ENCODE peak calls at places on chromosomes 2 and 18, in four cellular contexts. Q, T, J and X are unnamed samples.

GRCh38 chr18:54392621-54393023 is 34.9 kb downstream of the C18orf54 start:
- DNase-seq in T (no peak), Q (peak), J (peak), X (no peak)

GRCh38 chr2:37552339-37552738 is 119.1 kb downstream of the CDC42EP3 start:
- DNase-seq in T (no peak), Q (no peak), J (no peak), X (no peak)

GRCh38 chr2:56077352-56077915 is 106.4 kb upstream of the CCDC85A start:
- DNase-seq in Q (no peak), J (peak), T (no peak), X (no peak)

GRCh38 chr18:57906852-57907251 is 103.7 kb upstream of the ATP8B1 start:
- DNase-seq in T (no peak), J (no peak), Q (no peak), X (no peak)

GRCh38 chr2:164495491-164496223 is 125.6 kb downstream of the GRB14 start:
- DNase-seq in J (peak), Q (no peak), T (no peak), X (no peak)

GRCh38 chr2:45345331-45346305 is 265.4 kb downstream of the SRBD1 start:
- DNase-seq in J (no peak), Q (no peak), T (no peak), X (no peak)

GRCh38 chr2:12613137-12613912 is 103.4 kb upstream of the TRIB2 start:
- DNase-seq in T (no peak), Q (peak), J (peak), X (no peak)

GRCh38 chr2:52934354-52934898 is 833.2 kb upstream of the CHAC2 start:
- DNase-seq in T (no peak), J (no peak), Q (no peak), X (no peak)

GRCh38 chr2:237101118-237101979 is 15.7 kb downstream of the COPS8 start:
- DNase-seq in T (no peak), J (no peak), Q (no peak), X (no peak)

GRCh38 chr2:45469314-45470099 is 141.6 kb downstream of the SRBD1 start:
- DNase-seq in Q (no peak), T (no peak), J (no peak), X (no peak)

GRCh38 chr2:203772766-203773165 is 66.3 kb downstream of the CD28 start:
- DNase-seq in Q (no peak), T (no peak), J (no peak), X (no peak)

GRCh38 chr2:196606516-196606915 is 33.0 kb upstream of the CCDC150 start:
- DNase-seq in T (no peak), J (no peak), Q (no peak), X (no peak)

GRCh38 chr2:23312996-23313606 is 71.9 kb upstream of the KLHL29 start:
- DNase-seq in J (peak), Q (peak), T (no peak), X (no peak)

GRCh38 chr2:159106105-159106504 is 137.7 kb downstream of the TANC1 start:
- DNase-seq in J (no peak), T (no peak), Q (no peak), X (no peak)

GRCh38 chr2:234681206-234681605 is 184.3 kb upstream of the ARL4C start:
- DNase-seq in J (no peak), Q (no peak), T (no peak), X (no peak)

GRCh38 chr2:168401771-168402170 is 54.3 kb upstream of the CERS6 start:
- DNase-seq in Q (no peak), T (no peak), J (no peak), X (no peak)

GRCh38 chr2:34570266-34570872 is 971.3 kb upstream of the FAM98A start:
- DNase-seq in Q (no peak), T (no peak), J (peak), X (no peak)

GRCh38 chr2:160028431-160029269 is 33.8 kb downstream of the PLA2R1 start:
- DNase-seq in T (no peak), J (no peak), Q (no peak), X (no peak)

GRCh38 chr2:20494246-20494645 is 47.4 kb downstream of the RHOB start:
- DNase-seq in Q (no peak), J (no peak), T (no peak), X (no peak)

GRCh38 chr2:64218137-64218536 is 73.9 kb upstream of the PELI1 start:
- DNase-seq in T (no peak), Q (no peak), J (no peak), X (no peak)

GRCh38 chr18:59546164-59546563 is 151.1 kb downstream of the CCBE1 start:
- DNase-seq in J (no peak), T (no peak), Q (no peak), X (no peak)

GRCh38 chr2:191218292-191218898 is 26.8 kb upstream of the MYO1B start:
- DNase-seq in T (no peak), J (peak), Q (peak), X (no peak)

GRCh38 chr2:165833156-165833555 is 39.1 kb upstream of the GALNT3 start:
- DNase-seq in Q (no peak), T (no peak), J (no peak), X (no peak)

GRCh38 chr2:106867231-106867943 is 18.6 kb downstream of the ST6GAL2 start:
- DNase-seq in T (no peak), J (no peak), Q (no peak), X (no peak)

GRCh38 chr18:57353137-57353939 is 981 bp downstream of the ST8SIA3 start:
- DNase-seq in Q (no peak), J (peak), T (no peak), X (no peak)

GRCh38 chr2:98880266-98881152 is 55.5 kb downstream of the CRACDL start:
- DNase-seq in Q (no peak), T (no peak), J (peak), X (no peak)

GRCh38 chr2:28662044-28662443 is 89.6 kb upstream of the PPP1CB start:
- DNase-seq in T (no peak), J (no peak), Q (no peak), X (no peak)

GRCh38 chr2:148524519-148524919 is 120.0 kb upstream of the EPC2 start:
- DNase-seq in Q (no peak), J (no peak), T (no peak), X (peak)

GRCh38 chr2:85906748-85907147 is 18.0 kb upstream of the ST3GAL5 start:
- DNase-seq in T (no peak), J (no peak), Q (no peak), X (no peak)

GRCh38 chr2:191740776-191741175 is 62.8 kb downstream of the NABP1 start:
- DNase-seq in T (no peak), J (no peak), Q (no peak), X (no peak)

GRCh38 chr2:239727182-239727775 is 297.9 kb downstream of the NDUFA10 start:
- DNase-seq in J (no peak), T (peak), Q (no peak), X (no peak)

GRCh38 chr2:210655229-210655628 is 98.8 kb downstream of the CPS1 start:
- DNase-seq in Q (no peak), T (no peak), J (no peak), X (no peak)

GRCh38 chr2:206004004-206004693 is 81.8 kb downstream of the INO80D start:
- DNase-seq in Q (no peak), J (peak), T (no peak), X (no peak)

GRCh38 chr2:200635251-200635650 is 49.4 kb downstream of the AOX1 start:
- DNase-seq in Q (no peak), T (no peak), J (no peak), X (no peak)

GRCh38 chr2:12321017-12321641 is 395.6 kb upstream of the TRIB2 start:
- DNase-seq in T (no peak), J (no peak), Q (no peak), X (no peak)